ENCODE peak calls at places on chromosome 19, in four cellular contexts. S is H9, A is IMR-90, U is H1. L is an unnamed sample.

GRCh38 chr19:12990853-12991252 is 4.4 kb upstream of the NFIX start:
- DNase-seq in S (no peak), A (no peak), U (no peak), L (no peak)

GRCh38 chr19:18415177-18415867 is 3.9 kb upstream of the SSBP4 start:
- DNase-seq in S (peak; percentile 28), A (peak; percentile 66), U (no peak), L (no peak)

GRCh38 chr19:10122066-10122465 is 2.4 kb upstream of the EIF3G start:
- DNase-seq in S (no peak), A (peak; percentile 70), U (no peak), L (no peak)

GRCh38 chr19:18672044-18672451 is 11.4 kb upstream of the CRTC1 start:
- DNase-seq in S (no peak), A (no peak), U (no peak), L (no peak)

GRCh38 chr19:1854542-1855039 is 6.3 kb upstream of the REXO1 start:
- DNase-seq in S (peak; percentile 64), A (no peak), U (no peak), L (peak; percentile 26)

GRCh38 chr19:40610396-40611064 is 9.4 kb downstream of the LTBP4 start:
- DNase-seq in S (peak; percentile 35), A (no peak), U (no peak), L (no peak)

GRCh38 chr19:15863272-15863671 is 34.6 kb downstream of the CYP4F2 start:
- DNase-seq in S (no peak), A (no peak), U (no peak), L (no peak)

GRCh38 chr19:35986664-35987570 is 8.1 kb upstream of the SDHAF1 start:
- DNase-seq in S (peak; percentile 76), A (no peak), U (no peak), L (peak; percentile 59)

GRCh38 chr19:12790628-12791344 is 500 bp upstream of the JUNB start:
- DNase-seq in S (no peak), A (no peak), U (no peak), L (no peak)

GRCh38 chr19:41774515-41774980 is 19.2 kb downstream of the CEACAM6 start:
- DNase-seq in S (no peak), A (no peak), U (no peak), L (no peak)

GRCh38 chr19:44848805-44849457 is 2.8 kb downstream of the NECTIN2 start:
- DNase-seq in S (peak; percentile 50), A (no peak), U (no peak), L (peak; percentile 85)

GRCh38 chr19:19115954-19116353 is 22.3 kb downstream of the TMEM161A start:
- DNase-seq in S (peak; percentile 81), A (no peak), U (no peak), L (peak; percentile 75)

GRCh38 chr19:18112989-18113478 is 15.5 kb downstream of the MAST3 start:
- DNase-seq in S (peak; percentile 87), A (peak; percentile 71), U (no peak), L (peak; percentile 89)

GRCh38 chr19:32397736-32398135 is 7.8 kb upstream of the DPY19L3 start:
- DNase-seq in S (no peak), A (peak; percentile 88), U (no peak), L (peak; percentile 2)

GRCh38 chr19:10503002-10503789 is at the start of gene KEAP1:
- DNase-seq in S (peak; percentile 55), A (no peak), U (no peak), L (peak; percentile 70)

GRCh38 chr19:55348317-55349034 is 6.0 kb downstream of the COX6B2 start:
- DNase-seq in S (peak; percentile 69), A (no peak), U (no peak), L (peak; percentile 83)

GRCh38 chr19:52115526-52116053 is 20.0 kb upstream of the ZNF841 start:
- DNase-seq in S (no peak), A (no peak), U (no peak), L (peak; percentile 20)

GRCh38 chr19:46950526-46951235 is 69.0 kb upstream of the NPAS1 start:
- DNase-seq in S (no peak), A (no peak), U (no peak), L (no peak)

GRCh38 chr19:10270616-10271394 is at the start of gene ICAM1:
- DNase-seq in S (peak; percentile 88), A (peak; percentile 66), U (no peak), L (peak; percentile 79)

GRCh38 chr19:1112254-1113208 is 8.7 kb downstream of the GPX4 start:
- DNase-seq in S (peak; percentile 91), A (no peak), U (no peak), L (peak; percentile 54)

GRCh38 chr19:40461669-40462221 is 3.8 kb downstream of the BLVRB start:
- DNase-seq in S (no peak), A (no peak), U (no peak), L (no peak)

DNA sequence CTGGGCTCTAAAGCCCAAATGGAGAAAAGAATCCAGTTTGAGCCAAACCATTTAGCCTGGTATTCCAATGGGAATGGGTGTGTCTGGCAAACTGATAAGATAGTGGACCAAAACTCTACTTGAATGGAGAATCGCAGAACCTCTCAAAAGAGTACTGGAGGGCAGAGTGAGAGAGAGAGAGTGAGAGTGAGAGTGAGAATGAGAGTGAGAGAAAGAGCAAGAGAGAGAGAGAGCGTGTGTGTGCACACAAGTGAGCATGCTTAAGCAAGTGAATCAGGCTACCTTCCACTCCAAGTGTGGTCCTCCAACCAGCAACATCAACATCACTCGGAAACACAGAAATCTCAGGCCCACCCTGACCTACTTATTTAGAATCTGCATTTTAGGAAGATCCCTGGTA is 58.8 kb downstream of the UQCRFS1 start:
- DNase-seq in S (no peak), A (no peak), U (no peak), L (no peak)
- H3K56ac ChIP-seq in S (no peak overlapping the region), A (no peak overlapping the region), U (no peak overlapping the region), L (no peak overlapping the region)

GRCh38 chr19:37719111-37719926 is at the start of gene ZNF607:
- DNase-seq in S (peak; percentile 97), A (peak; percentile 84), U (peak; percentile 94), L (peak; percentile 97)

GRCh38 chr19:37718357-37718756 is 1.2 kb downstream of the ZNF607 start:
- DNase-seq in S (no peak), A (no peak), U (no peak), L (peak; percentile 18)

GRCh38 chr19:37719927-37720265 is 335 bp upstream of the ZNF607 start:
- DNase-seq in S (no peak), A (no peak), U (no peak), L (no peak)

GRCh38 chr19:37716140-37716539 is 3.4 kb downstream of the ZNF607 start:
- DNase-seq in S (no peak), A (no peak), U (no peak), L (no peak)
- H3K18ac ChIP-seq in S (no peak overlapping the region), A (no peak overlapping the region), U (no peak overlapping the region), L (no peak overlapping the region)

GRCh38 chr19:16896098-16896912 is 7.5 kb downstream of the F2RL3 start:
- DNase-seq in S (peak; percentile 69), A (no peak), U (no peak), L (peak; percentile 66)
- H3K56ac ChIP-seq in S (no peak overlapping the region), A (no peak overlapping the region), U (no peak overlapping the region), L (peak overlapping the region; percentile 86)

DNA sequence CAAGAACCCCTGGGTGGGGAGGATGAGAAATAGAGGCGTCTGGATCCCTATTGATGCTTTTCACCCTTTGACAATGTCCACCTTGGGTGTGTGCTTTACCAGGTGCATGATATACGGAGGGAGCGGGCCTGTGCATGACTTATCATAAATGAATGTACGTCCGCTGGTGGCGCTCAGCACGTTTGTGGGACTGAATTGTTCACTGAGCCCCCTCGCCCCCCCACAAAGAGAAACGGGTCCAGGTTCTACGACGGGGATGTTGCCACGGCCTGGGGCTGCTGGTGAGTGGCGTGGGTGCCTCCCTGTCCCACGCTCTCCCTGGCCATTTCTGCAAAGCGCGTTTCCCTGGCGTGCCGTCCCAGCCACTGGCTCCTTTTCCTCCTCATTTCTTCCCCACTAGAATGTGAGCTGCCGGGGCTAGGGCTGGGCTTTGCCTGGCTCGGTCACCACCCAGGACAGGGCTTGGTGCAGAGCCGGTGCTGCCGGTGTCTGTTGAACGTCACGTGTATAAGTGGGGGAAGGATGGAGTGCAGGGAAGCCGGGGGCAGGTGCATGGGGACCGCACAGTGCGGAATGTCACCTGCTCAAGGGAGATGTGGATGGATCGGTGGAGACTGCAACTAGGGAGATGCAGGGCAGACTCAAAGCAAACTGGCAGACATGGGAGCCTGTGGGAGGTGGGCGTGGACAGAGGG is 21.6 kb downstream of the LRRC4B start:
- DNase-seq in S (no peak), A (no peak), U (no peak), L (no peak)
- H3K18ac ChIP-seq in S (no peak overlapping the region), A (no peak overlapping the region), U (no peak overlapping the region), L (no peak overlapping the region)

L was measured in mesendoderm.